ENCODE peak calls at places on chromosomes 6 and 20, in seven cellular contexts. E is Panc1, Z is spleen, U is HCT116, G is sigmoid colon, Q is suprapubic skin, J is HL-60. T is an unnamed sample.

GRCh38 chr6:63624091-63624490 is 11.5 kb upstream of the PHF3 start:
- DNase-seq in E (no peak), Z (no peak), U (no peak), G (no peak), Q (no peak), J (no peak), T (no peak)

GRCh38 chr20:46122071-46122470 is 4.0 kb downstream of the CD40 start:
- DNase-seq in E (no peak), Z (no peak), U (no peak), G (no peak), Q (peak), J (no peak), T (no peak)

GRCh38 chr6:157650261-157650640 is 172.8 kb upstream of the SNX9 start:
- DNase-seq in E (no peak), Z (no peak), U (no peak), G (peak), Q (peak), J (no peak), T (peak)

GRCh38 chr6:100269189-100269588 is 195.5 kb downstream of the SIM1 start:
- DNase-seq in E (no peak), Z (no peak), U (no peak), G (no peak), Q (no peak), J (no peak), T (no peak)

GRCh38 chr6:323730-324088 is 31.4 kb downstream of the DUSP22 start:
- DNase-seq in E (no peak), Z (no peak), U (no peak), G (peak), Q (no peak), J (no peak), T (no peak)

GRCh38 chr6:52573295-52573694 is 3.6 kb downstream of the TRAM2 start:
- DNase-seq in E (no peak), Z (no peak), U (no peak), G (no peak), Q (no peak), J (no peak), T (no peak)

GRCh38 chr6:151044465-151045441 is 179.3 kb downstream of the MTHFD1L start:
- DNase-seq in E (peak), Z (peak), U (peak), G (peak), Q (peak), J (no peak), T (peak)

GRCh38 chr6:3151705-3152104 is 5.6 kb downstream of the TUBB2A start:
- DNase-seq in E (no peak), Z (no peak), U (no peak), G (no peak), Q (no peak), J (no peak), T (no peak)

GRCh38 chr20:58199469-58199868 is 29.0 kb downstream of the ANKRD60 start:
- DNase-seq in E (no peak), Z (no peak), U (no peak), G (no peak), Q (no peak), J (no peak), T (no peak)

GRCh38 chr20:34982270-34983088 is 26.8 kb downstream of the MYH7B start:
- DNase-seq in E (no peak), Z (peak), U (no peak), G (no peak), Q (no peak), J (no peak), T (no peak)

DNA sequence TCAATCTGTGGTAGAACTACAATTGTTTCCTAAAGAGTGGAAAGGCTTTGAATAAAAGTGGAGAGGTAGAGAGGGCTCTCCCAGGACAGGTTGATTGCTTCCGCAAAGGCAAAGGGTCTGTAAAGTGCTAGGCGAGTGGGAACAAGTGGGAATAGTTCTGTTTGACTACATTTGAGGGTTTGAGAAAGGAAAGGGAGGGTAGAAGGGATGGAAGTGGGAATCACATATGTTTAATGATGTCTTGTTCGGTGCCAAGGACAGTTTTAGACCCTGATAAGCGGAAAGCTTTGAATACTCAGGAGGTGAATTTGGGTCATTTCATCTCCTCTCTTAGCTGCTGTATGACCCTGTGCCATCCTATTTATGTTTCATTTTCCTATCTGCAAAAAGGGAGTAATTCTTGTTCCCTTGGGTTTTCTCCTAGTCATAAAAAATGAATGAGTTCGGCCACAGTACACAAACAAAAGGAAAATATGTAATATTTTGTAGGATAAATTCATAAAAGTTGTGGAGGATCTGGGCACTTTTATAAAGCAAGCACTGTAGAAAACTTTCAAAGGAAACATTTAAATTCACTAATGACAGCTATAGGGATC is 1.7 kb upstream of the PIM1 start:
- DNase-seq in E (no peak), Z (no peak), U (no peak), G (no peak), Q (no peak), J (no peak), T (no peak)
- H3K27ac ChIP-seq in E (peak), Z (peak), U (no peak), G (peak), Q (peak), J (no peak), T (peak)

GRCh38 chr6:81763968-81764367 is 11.5 kb upstream of the TENT5A start:
- DNase-seq in E (no peak), Z (no peak), U (no peak), G (no peak), Q (no peak), J (no peak), T (no peak)

GRCh38 chr6:81769834-81770233 is 17.4 kb upstream of the TENT5A start:
- DNase-seq in E (no peak), Z (no peak), U (no peak), G (no peak), Q (no peak), J (no peak), T (no peak)

GRCh38 chr6:81767163-81768000 is 14.9 kb upstream of the TENT5A start:
- DNase-seq in E (no peak), Z (no peak), U (no peak), G (no peak), Q (no peak), J (no peak), T (peak)

GRCh38 chr6:81768150-81768942 is 15.9 kb upstream of the TENT5A start:
- DNase-seq in E (no peak), Z (no peak), U (no peak), G (no peak), Q (no peak), J (no peak), T (no peak)

GRCh38 chr6:81766482-81767069 is 14.1 kb upstream of the TENT5A start:
- DNase-seq in E (no peak), Z (no peak), U (no peak), G (no peak), Q (no peak), J (peak), T (no peak)
- TF ChIP-seq POLR2AphosphoS5 in E (no peak), Z (no peak), U (no peak), G (no peak), Q (no peak), J (peak), T (no peak)

DNA sequence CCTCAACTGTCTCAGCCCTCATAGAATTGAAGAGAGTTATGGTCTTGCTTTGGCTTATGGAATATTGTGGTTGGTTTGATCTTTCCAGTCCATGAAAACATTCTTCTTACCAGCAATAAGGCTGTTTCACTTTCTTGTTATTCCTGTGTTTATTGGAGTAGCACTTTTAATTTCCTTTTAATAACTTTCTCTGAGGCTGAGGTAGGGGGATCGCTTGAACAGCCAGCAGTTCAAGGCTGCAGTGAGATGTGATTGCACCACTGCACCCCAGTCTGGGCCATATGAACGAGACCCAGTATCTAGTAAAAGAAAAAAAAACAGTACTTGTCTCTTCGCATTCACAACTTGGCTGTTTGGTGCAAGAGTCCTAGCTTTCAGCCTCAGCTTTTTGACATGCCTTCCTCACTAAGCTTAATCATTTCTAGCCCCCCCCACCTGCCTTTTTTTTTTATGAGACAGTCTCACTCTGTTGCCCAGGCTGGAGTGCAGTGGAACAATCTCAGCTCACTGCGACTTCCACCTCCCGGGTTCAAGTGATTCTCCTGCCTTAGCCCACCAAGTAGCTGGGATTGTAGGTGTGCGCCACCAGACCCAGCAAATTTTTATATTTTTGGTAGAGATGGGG is 70.5 kb downstream of the NCOA3 start:
- DNase-seq in E (no peak), Z (no peak), U (no peak), G (no peak), Q (no peak), J (no peak), T (no peak)
- H3K27ac ChIP-seq in E (no peak), Z (no peak), U (no peak), G (no peak), Q (no peak), J (no peak), T (no peak)

DNA sequence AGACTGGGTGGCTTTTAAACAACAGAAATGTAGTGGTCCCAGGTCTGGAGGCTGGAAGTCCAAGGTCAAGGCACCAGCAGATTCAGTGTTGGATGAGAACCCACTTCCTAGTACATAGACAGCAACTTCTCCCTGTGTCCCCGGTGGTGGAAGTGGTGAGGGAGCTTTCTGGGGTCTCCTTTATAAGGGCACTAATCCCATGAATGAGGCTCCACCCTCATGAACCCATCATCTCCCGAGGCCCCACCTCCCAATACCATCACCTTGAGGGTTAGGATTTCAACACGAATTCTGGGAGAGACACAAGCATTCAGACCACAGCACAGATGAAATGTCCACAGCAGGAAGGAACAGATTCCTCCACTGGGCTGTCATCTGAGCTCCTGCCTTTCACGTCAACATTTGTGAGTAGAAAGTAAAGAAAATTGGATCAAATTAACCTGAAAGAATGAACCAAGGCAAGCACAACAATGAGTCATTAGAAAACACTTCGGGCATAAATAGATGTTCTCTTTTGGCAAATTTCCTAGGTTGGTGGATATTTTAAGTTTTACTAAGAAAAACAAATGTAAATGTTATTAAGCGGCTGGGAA is 130.7 kb downstream of the RNASET2 start:
- DNase-seq in E (no peak), Z (no peak), U (no peak), G (no peak), Q (no peak), J (no peak), T (no peak)
- TF ChIP-seq POLR2AphosphoS5 in E (no peak), Z (no peak), U (no peak), G (no peak), Q (no peak), J (no peak), T (no peak)

T was measured in breast epithelium.